ENCODE peak calls at places on chromosomes 2 and 18, in six cellular contexts. B is IMR-90, N is neuronal stem cell, T is mesenchymal stem cell, J is mesendoderm, M is H1. V is an unnamed sample.

GRCh38 chr18:3250237-3251107 is 2.9 kb downstream of the MYL12A start:
- DNase-seq in B (peak), J (no peak), M (no peak), N (no peak), T (peak), V (no peak)

GRCh38 chr2:41972179-41972578 is 75.6 kb upstream of the PKDCC start:
- DNase-seq in M (no peak), B (peak), J (no peak), N (no peak), T (no peak), V (no peak)

GRCh38 chr2:180787330-180787729 is 193.1 kb upstream of the UBE2E3 start:
- DNase-seq in M (no peak), T (peak), J (no peak), B (no peak), N (no peak), V (no peak)

GRCh38 chr2:195709901-195710300 is 52.9 kb downstream of the SLC39A10 start:
- DNase-seq in N (no peak), M (no peak), J (no peak), B (peak), T (no peak), V (no peak)

GRCh38 chr2:216583606-216584005 is 49.6 kb upstream of the IGFBP2 start:
- DNase-seq in B (no peak), T (no peak), N (no peak), M (no peak), J (no peak), V (no peak)

GRCh38 chr2:212421571-212422334 is 116.8 kb downstream of the ERBB4 start:
- DNase-seq in M (no peak), T (peak), J (no peak), B (peak), N (no peak), V (no peak)

GRCh38 chr2:195022514-195022842 is 634.5 kb upstream of the SLC39A10 start:
- DNase-seq in M (no peak), B (no peak), J (no peak), T (no peak), N (no peak), V (no peak)

GRCh38 chr2:45889620-45890019 is 238.1 kb downstream of the PRKCE start:
- DNase-seq in T (no peak), B (no peak), N (no peak), J (no peak), M (no peak), V (no peak)

GRCh38 chr2:46134531-46135229 is 162.5 kb upstream of the EPAS1 start:
- DNase-seq in M (no peak), N (no peak), T (peak), B (no peak), J (peak), V (no peak)

GRCh38 chr2:129766594-129766993 is 212.9 kb upstream of the RAB6C start:
- DNase-seq in T (no peak), M (no peak), B (no peak), N (no peak), J (no peak), V (no peak)

GRCh38 chr2:105573910-105574655 is 170.6 kb upstream of the NCK2 start:
- DNase-seq in J (no peak), B (no peak), T (no peak), M (no peak), N (no peak), V (no peak)

GRCh38 chr2:223896751-223897320 is 48.3 kb downstream of the WDFY1 start:
- DNase-seq in B (peak), J (no peak), M (no peak), T (peak), N (no peak), V (no peak)

GRCh38 chr2:160294339-160294803 is 94.3 kb upstream of the ITGB6 start:
- DNase-seq in N (no peak), M (no peak), J (no peak), T (peak), B (peak), V (no peak)

GRCh38 chr18:22108674-22109073 is 60.7 kb upstream of the GATA6 start:
- DNase-seq in M (no peak), J (peak), B (no peak), N (no peak), T (peak), V (peak)

GRCh38 chr2:98907385-98907784 is 28.6 kb downstream of the CRACDL start:
- DNase-seq in B (no peak), T (no peak), J (no peak), M (peak), N (no peak), V (no peak)

GRCh38 chr2:163692081-163692480 is 43.7 kb downstream of the FIGN start:
- DNase-seq in M (no peak), B (no peak), T (no peak), J (no peak), N (no peak), V (no peak)

GRCh38 chr2:186554850-186555785 is 34.7 kb upstream of the ITGAV start:
- DNase-seq in N (no peak), M (no peak), B (peak), T (peak), J (peak), V (no peak)

GRCh38 chr18:11570073-11570588 is 39.3 kb upstream of the SLC35G4 start:
- DNase-seq in J (no peak), N (no peak), B (no peak), M (peak), T (no peak), V (peak)

GRCh38 chr18:9209230-9209629 is 72.6 kb downstream of the ANKRD12 start:
- DNase-seq in B (peak), J (no peak), T (no peak), N (no peak), M (no peak), V (no peak)

GRCh38 chr18:75879196-75879595 is 451.7 kb upstream of the SMIM21 start:
- DNase-seq in M (no peak), N (no peak), J (no peak), B (no peak), T (peak), V (no peak)

GRCh38 chr18:24071779-24072178 is 57.2 kb downstream of the TTC39C start:
- DNase-seq in T (no peak), N (no peak), M (no peak), B (no peak), J (no peak), V (no peak)

GRCh38 chr2:220847587-220847986 is 724.5 kb downstream of the EPHA4 start:
- DNase-seq in M (no peak), J (no peak), B (peak), N (no peak), T (peak), V (no peak)

GRCh38 chr2:1874950-1875349 is 130.6 kb upstream of the PXDN start:
- DNase-seq in N (no peak), J (no peak), T (no peak), M (no peak), B (no peak), V (no peak)

GRCh38 chr18:39799010-39799409 is 2156.0 kb upstream of the PIK3C3 start:
- DNase-seq in T (peak), J (peak), M (no peak), N (no peak), B (no peak), V (no peak)

GRCh38 chr2:144049137-144049536 is 470.8 kb downstream of the ZEB2 start:
- DNase-seq in M (no peak), T (no peak), B (no peak), N (no peak), J (no peak), V (no peak)

GRCh38 chr2:143819190-143819735 is 690.0 kb downstream of the ARHGAP15 start:
- DNase-seq in B (no peak), T (no peak), J (no peak), N (no peak), M (no peak), V (no peak)

GRCh38 chr2:11491348-11491930 is 25.5 kb upstream of the E2F6 start:
- DNase-seq in B (no peak), M (no peak), T (no peak), N (no peak), J (no peak), V (no peak)

GRCh38 chr2:179044500-179044899 is 5.4 kb downstream of the CCDC141 start:
- DNase-seq in J (no peak), T (no peak), N (no peak), B (no peak), M (no peak), V (no peak)

GRCh38 chr2:47076586-47077441 is 78.3 kb downstream of the STPG4 start:
- DNase-seq in B (peak), M (no peak), N (no peak), T (peak), J (peak), V (no peak)

GRCh38 chr2:120856421-120856862 is 120.8 kb downstream of the GLI2 start:
- DNase-seq in T (peak), J (peak), B (peak), N (peak), M (no peak), V (peak)

GRCh38 chr2:191995285-191995684 is 148.4 kb upstream of the CAVIN2 start:
- DNase-seq in T (no peak), M (no peak), N (no peak), J (no peak), B (peak), V (no peak)

GRCh38 chr2:9336534-9337354 is 86.6 kb downstream of the ITGB1BP1 start:
- DNase-seq in T (peak), J (no peak), B (peak), M (no peak), N (no peak), V (no peak)

GRCh38 chr2:207885010-207885409 is 115.3 kb upstream of the FZD5 start:
- DNase-seq in J (no peak), N (no peak), M (no peak), T (no peak), B (no peak), V (no peak)

GRCh38 chr2:39506215-39506614 is 69.1 kb upstream of the MAP4K3 start:
- DNase-seq in J (no peak), M (no peak), T (no peak), N (no peak), B (no peak), V (no peak)

GRCh38 chr2:210895132-210895531 is 338.7 kb downstream of the CPS1 start:
- DNase-seq in J (peak), B (no peak), N (no peak), M (peak), T (no peak), V (peak)

GRCh38 chr2:126749537-126749936 is 93.6 kb downstream of the GYPC start:
- DNase-seq in T (peak), N (no peak), B (peak), M (peak), J (peak), V (no peak)

GRCh38 chr2:168350380-168350779 is 103.0 kb upstream of the STK39 start:
- DNase-seq in N (no peak), B (no peak), M (no peak), T (no peak), J (no peak), V (no peak)

DNA sequence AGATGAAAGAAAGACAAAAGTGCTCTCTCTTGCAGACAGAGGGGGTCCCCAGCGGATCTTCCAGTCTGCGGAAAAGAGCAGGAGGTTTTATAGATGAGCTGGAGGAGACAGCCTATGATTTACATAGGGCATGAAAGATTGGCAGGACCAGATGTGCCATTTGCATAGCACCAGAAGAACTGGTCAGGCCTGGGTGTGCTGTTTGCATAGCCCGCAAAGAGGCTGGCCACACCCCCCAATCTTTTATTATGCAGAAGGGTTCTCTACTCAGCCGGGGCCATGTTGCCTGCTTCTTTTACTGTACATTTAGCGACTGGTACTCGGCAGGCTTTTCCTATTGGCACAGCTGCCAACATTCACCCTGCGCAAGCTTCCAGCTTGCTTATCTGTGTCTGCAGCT is 317.6 kb downstream of the GALR1 start:
- DNase-seq in J (no peak), N (no peak), M (no peak), T (no peak), B (no peak), V (no peak)
- H2BK15ac ChIP-seq in J (no peak), N (no peak), M (no peak), T (no peak), B (no peak), V (no peak)

DNA sequence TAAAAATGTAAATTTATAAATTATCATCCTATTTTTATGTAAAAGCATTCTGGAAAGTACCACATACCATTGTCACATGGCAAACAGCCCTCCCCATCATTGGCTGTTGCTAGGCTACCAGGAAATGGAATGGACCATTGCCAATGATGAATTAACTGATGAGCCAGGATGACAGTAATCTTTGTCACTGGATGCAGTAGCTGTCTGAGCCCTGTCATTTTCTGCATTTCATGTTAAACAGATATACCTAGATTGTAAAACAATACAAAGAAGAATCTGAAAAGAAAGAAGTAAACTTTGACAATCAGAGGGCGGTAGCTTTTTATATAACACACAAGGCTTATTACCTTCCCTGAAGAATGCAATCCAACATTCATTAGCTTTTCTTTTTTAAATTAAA is 641.4 kb downstream of the BCL11A start:
- DNase-seq in B (no peak), M (no peak), J (no peak), N (no peak), T (no peak), V (no peak)
- H2BK15ac ChIP-seq in B (no peak), M (no peak), J (no peak), N (no peak), T (no peak), V (no peak)

DNA sequence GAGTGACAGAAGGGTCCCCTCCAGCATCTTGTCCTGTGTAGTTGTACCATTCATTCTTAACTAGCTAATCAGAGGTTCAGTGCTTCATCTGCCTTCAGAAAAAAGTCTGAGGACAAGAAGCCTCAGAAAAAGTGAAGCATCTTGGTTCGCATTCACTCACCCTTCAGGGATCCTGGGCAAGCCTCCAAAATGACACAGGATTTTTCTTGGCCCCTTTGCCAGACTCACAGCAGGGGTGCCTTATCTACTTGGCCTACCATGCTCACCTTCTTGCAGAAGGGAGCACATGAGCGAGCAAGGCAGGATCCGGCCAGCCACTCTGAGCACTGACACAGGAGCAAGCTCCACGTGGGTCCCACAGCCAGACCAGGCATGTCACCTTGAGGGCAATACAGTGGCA is 43.1 kb upstream of the XDH start:
- DNase-seq in B (no peak), T (no peak), J (no peak), N (no peak), M (no peak), V (no peak)
- H2BK15ac ChIP-seq in B (no peak), T (no peak), J (no peak), N (no peak), M (no peak), V (no peak)

DNA sequence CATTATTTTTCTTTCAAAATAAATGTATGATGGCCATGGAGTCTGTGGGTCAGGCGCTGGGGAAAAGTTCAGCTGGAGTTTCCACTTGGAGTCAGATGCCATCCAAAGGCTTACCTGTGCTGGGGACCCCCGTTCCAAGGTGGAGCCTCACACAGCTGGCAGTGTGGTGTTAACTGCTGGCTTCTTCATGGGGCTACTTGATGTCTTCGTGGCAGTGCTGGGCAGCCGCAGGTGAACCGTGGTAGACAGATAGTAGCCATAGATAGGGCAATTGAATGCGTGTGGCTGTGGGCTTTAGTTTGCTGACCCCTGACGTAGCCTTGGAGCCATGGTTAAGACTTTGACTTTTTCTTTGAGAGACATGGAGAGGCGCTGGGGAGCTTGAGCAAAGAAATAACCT is 83.1 kb downstream of the HS6ST1 start:
- DNase-seq in J (no peak), N (no peak), B (no peak), T (no peak), M (no peak), V (no peak)
- H2BK15ac ChIP-seq in J (no peak), N (no peak), B (peak), T (no peak), M (no peak), V (no peak)

DNA sequence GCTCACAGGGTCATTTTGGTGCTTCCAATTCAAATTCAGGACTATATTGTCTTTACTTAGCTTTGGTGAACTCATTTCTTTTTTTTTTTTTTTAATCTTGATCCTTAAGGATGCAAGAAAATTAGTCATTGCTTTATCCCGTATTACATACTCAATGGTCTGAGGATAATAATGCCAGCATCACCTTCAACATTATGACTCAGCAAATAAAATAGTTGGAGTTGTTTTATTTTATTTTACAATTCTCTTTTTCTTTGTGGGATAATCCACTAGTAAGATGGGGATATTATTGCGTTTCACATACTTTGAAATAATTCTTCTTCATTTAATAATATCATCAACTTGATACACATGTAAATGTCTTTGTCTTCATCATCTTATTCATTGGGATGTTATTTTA is 954.9 kb upstream of the GYPC start:
- DNase-seq in M (no peak), B (no peak), T (no peak), N (no peak), J (no peak), V (no peak)
- H2BK15ac ChIP-seq in M (no peak), B (no peak), T (no peak), N (no peak), J (no peak), V (no peak)

V was measured in H9.